ENCODE peak calls at places on chromosomes 6 and 20, in six cellular contexts. Q is CD4-positive, alpha-beta T cell; Z is stimulated activated CD8-positive, alpha-beta memory T cell treated with anti-CD3 and anti-CD28 coated beads, Interleukin-2, amount 100 ng/mL, for 1 hour; F is astrocyte of the spinal cord; G is GM13976; I is left cardiac atrium. A is an unnamed sample.
A peak's percentile ranks its signal among the peaks of the same experiment; 100 is the strongest.

GRCh38 chr6:4800662-4801061 is 24.5 kb downstream of the CDYL start:
- DNase-seq in I (no peak), Q (no peak), Z (no peak), G (no peak), F (no peak), A (no peak)

GRCh38 chr6:29524044-29524443 is 35.5 kb downstream of the UBD start:
- DNase-seq in Z (no peak), G (no peak), F (no peak), Q (no peak), I (no peak), A (no peak)

GRCh38 chr6:40276176-40276575 is 311.0 kb downstream of the LRFN2 start:
- DNase-seq in G (no peak), F (no peak), Z (no peak), I (no peak), Q (no peak), A (no peak)

GRCh38 chr6:13425971-13426931 is 61.1 kb downstream of the GFOD1 start:
- DNase-seq in Q (no peak), G (no peak), Z (no peak), F (peak; percentile 52), I (no peak), A (no peak)

GRCh38 chr6:83071707-83072106 is 4.2 kb downstream of the DOP1A start:
- DNase-seq in I (no peak), Q (no peak), F (no peak), G (no peak), Z (no peak), A (no peak)

GRCh38 chr6:116010400-116011095 is 50.1 kb downstream of the FRK start:
- DNase-seq in I (peak; percentile 78), Q (peak; percentile 10), F (peak; percentile 83), Z (peak; percentile 8), G (peak; percentile 13), A (peak; percentile 79)

GRCh38 chr6:134510920-134511319 is 193.0 kb upstream of the SGK1 start:
- DNase-seq in I (no peak), F (no peak), Z (no peak), Q (no peak), G (no peak), A (peak; percentile 74)

GRCh38 chr6:96794980-96795379 is 42.3 kb downstream of the GPR63 start:
- DNase-seq in Q (no peak), I (no peak), G (no peak), F (peak; percentile 30), Z (no peak), A (peak; percentile 21)

GRCh38 chr20:23622839-23623343 is 14.9 kb downstream of the CST3 start:
- DNase-seq in F (peak; percentile 96), G (no peak), I (peak; percentile 86), Z (no peak), Q (no peak), A (peak; percentile 55)

GRCh38 chr6:119742188-119742803 is 392.7 kb upstream of the MAN1A1 start:
- DNase-seq in F (peak; percentile 58), Q (peak; percentile 15), G (peak; percentile 15), Z (peak; percentile 1), I (peak; percentile 54), A (peak; percentile 51)

GRCh38 chr6:71289039-71289801 is 609 bp downstream of the OGFRL1 start:
- DNase-seq in G (no peak), Q (peak; percentile 4), Z (no peak), F (peak; percentile 16), I (peak; percentile 42), A (peak; percentile 22)

GRCh38 chr6:69179681-69180080 is 544.6 kb downstream of the ADGRB3 start:
- DNase-seq in G (no peak), Z (no peak), Q (no peak), I (no peak), F (no peak), A (peak; percentile 34)

GRCh38 chr6:41881506-41881905 is 13.7 kb downstream of the USP49 start:
- DNase-seq in Z (no peak), F (no peak), G (no peak), Q (no peak), I (no peak), A (no peak)

GRCh38 chr6:113496157-113496556 is 361.0 kb upstream of the MARCKS start:
- DNase-seq in I (no peak), G (no peak), F (peak; percentile 28), Z (no peak), Q (no peak), A (peak; percentile 79)

GRCh38 chr6:87730310-87730709 is 28.3 kb upstream of the AKIRIN2 start:
- DNase-seq in Q (no peak), Z (no peak), F (peak; percentile 29), G (no peak), I (peak; percentile 67), A (no peak)

GRCh38 chr6:24838081-24838480 is 39.4 kb upstream of the ARMH2 start:
- DNase-seq in G (no peak), Z (no peak), Q (no peak), F (no peak), I (no peak), A (no peak)

GRCh38 chr6:49522710-49523593 is 23.2 kb downstream of the GLYATL3 start:
- DNase-seq in Z (no peak), I (no peak), F (no peak), Q (no peak), G (no peak), A (no peak)

GRCh38 chr6:169723991-169724553 is at the start of gene PHF10:
- DNase-seq in Z (no peak), F (no peak), G (peak; percentile 89), Q (peak; percentile 14), I (peak; percentile 49), A (peak; percentile 61)

GRCh38 chr20:21719592-21720214 is 14.2 kb downstream of the PAX1 start:
- DNase-seq in F (peak; percentile 67), Q (no peak), G (peak; percentile 57), Z (no peak), I (no peak), A (peak; percentile 72)

GRCh38 chr20:38805502-38805957 is at the start of gene PPP1R16B:
- DNase-seq in I (peak; percentile 74), Z (peak; percentile 64), Q (peak; percentile 59), F (no peak), G (peak; percentile 88), A (peak; percentile 42)

GRCh38 chr6:37536462-37537225 is 37.0 kb upstream of the CCDC167 start:
- DNase-seq in Z (no peak), Q (no peak), F (no peak), G (no peak), I (no peak), A (no peak)

GRCh38 chr6:20652276-20652675 is 118.0 kb downstream of the CDKAL1 start:
- DNase-seq in I (no peak), G (no peak), Q (no peak), F (no peak), Z (no peak), A (no peak)

GRCh38 chr20:4605166-4605565 is 116.5 kb upstream of the PRND start:
- DNase-seq in G (no peak), Q (no peak), I (no peak), F (no peak), Z (no peak), A (no peak)

GRCh38 chr20:53510266-53510665 is 83.4 kb downstream of the ZNF217 start:
- DNase-seq in Q (no peak), F (no peak), I (no peak), Z (no peak), G (no peak), A (no peak)